ENCODE peak calls at places on chromosomes 3 and 15, in eight cellular contexts. A is uterus, O is body of pancreas, H is left ventricle myocardium inferior, R is stomach, K is colonic mucosa, V is A549, Q is tibial artery. J is an unnamed sample. For H3K4me1, the result is how much of the 10 kb centered on the place peaks cover.

GRCh38 chr3:162014284-162014683 is 517.7 kb downstream of the OTOL1 start:
- DNase-seq in Q (no peak), K (no peak), V (no peak), A (no peak), R (no peak), O (no peak), H (no peak), J (no peak)

GRCh38 chr3:194935061-194935460 is 249.4 kb downstream of the FAM43A start:
- DNase-seq in A (no peak), Q (no peak), O (no peak), R (no peak), H (no peak), V (no peak), K (peak), J (no peak)

GRCh38 chr3:110246796-110247369 is 824.7 kb upstream of the NECTIN3 start:
- DNase-seq in A (no peak), V (no peak), H (no peak), K (no peak), O (no peak), Q (no peak), R (no peak), J (no peak)

GRCh38 chr15:81293728-81294500 is 30.0 kb downstream of the STARD5 start:
- DNase-seq in Q (peak), H (no peak), A (no peak), K (no peak), O (no peak), V (no peak), R (peak), J (no peak)

GRCh38 chr3:40317061-40317676 is 7.7 kb downstream of the EIF1B start:
- DNase-seq in A (no peak), Q (no peak), K (peak), O (peak), R (no peak), H (no peak), V (peak), J (peak)

GRCh38 chr15:101502572-101503295 is 13.2 kb upstream of the PCSK6 start:
- DNase-seq in A (no peak), Q (no peak), K (no peak), H (no peak), O (no peak), V (no peak), R (no peak), J (no peak)

GRCh38 chr15:64144565-64145281 is 6.8 kb upstream of the SNX22 start:
- DNase-seq in H (no peak), A (no peak), K (no peak), Q (no peak), O (no peak), V (no peak), R (no peak), J (no peak)

GRCh38 chr15:43912991-43913927 is 86.5 kb downstream of the WDR76 start:
- DNase-seq in A (peak), R (no peak), Q (peak), K (no peak), V (peak), H (no peak), O (no peak), J (peak)

GRCh38 chr3:192901435-192901834 is 16.2 kb downstream of the MB21D2 start:
- DNase-seq in O (no peak), A (no peak), R (no peak), K (no peak), H (no peak), V (no peak), Q (no peak), J (peak)

GRCh38 chr3:66401578-66402382 is 99.0 kb downstream of the LRIG1 start:
- DNase-seq in Q (no peak), V (no peak), K (no peak), H (no peak), R (no peak), A (no peak), O (peak), J (no peak)

GRCh38 chr3:38131621-38132369 is 5.1 kb downstream of the ACAA1 start:
- DNase-seq in O (no peak), Q (peak), H (no peak), A (no peak), V (peak), K (peak), R (peak), J (peak)

GRCh38 chr15:67803996-67804843 is 21.1 kb upstream of the SKOR1 start:
- DNase-seq in Q (no peak), R (no peak), O (no peak), H (no peak), K (no peak), V (no peak), A (no peak), J (no peak)

GRCh38 chr15:36499751-36500389 is 79.6 kb upstream of the CDIN1 start:
- DNase-seq in K (no peak), Q (no peak), R (no peak), H (no peak), A (no peak), V (no peak), O (no peak), J (peak)

GRCh38 chr3:171874251-171874679 is 31.1 kb downstream of the TMEM212 start:
- DNase-seq in H (no peak), K (no peak), V (peak), Q (no peak), A (no peak), O (no peak), R (no peak), J (peak)

GRCh38 chr3:110178965-110179364 is 841.6 kb upstream of the DPPA4 start:
- DNase-seq in V (no peak), O (no peak), H (no peak), A (no peak), R (no peak), K (no peak), Q (no peak), J (no peak)

GRCh38 chr15:88440021-88440420 is 27.2 kb downstream of the MRPL46 start:
- DNase-seq in R (no peak), A (no peak), V (no peak), K (no peak), H (no peak), O (no peak), Q (no peak), J (no peak)

GRCh38 chr3:32922078-32922477 is 29.4 kb upstream of the CCR4 start:
- DNase-seq in K (no peak), Q (no peak), H (no peak), V (no peak), O (no peak), A (no peak), R (no peak), J (no peak)

GRCh38 chr3:190064112-190064511 is 56.6 kb downstream of the P3H2 start:
- DNase-seq in K (no peak), R (peak), A (no peak), O (no peak), Q (no peak), H (no peak), V (peak), J (peak)

GRCh38 chr15:77889009-77889806 is 188.3 kb downstream of the TBC1D2B start:
- DNase-seq in V (no peak), K (no peak), H (no peak), O (no peak), Q (peak), A (no peak), R (no peak), J (no peak)

GRCh38 chr15:73388256-73388781 is 19.6 kb upstream of the HCN4 start:
- DNase-seq in R (no peak), K (no peak), Q (peak), V (peak), O (peak), A (no peak), H (no peak), J (peak)

GRCh38 chr3:194686414-194686815 is 732 bp downstream of the FAM43A start:
- DNase-seq in K (no peak), H (no peak), O (no peak), V (no peak), Q (no peak), R (no peak), A (no peak), J (no peak)

GRCh38 chr3:43523454-43524053 is 98.3 kb downstream of the ANO10 start:
- DNase-seq in K (no peak), Q (no peak), H (no peak), R (no peak), V (no peak), O (no peak), A (no peak), J (no peak)

GRCh38 chr15:90221251-90221900 is 12.4 kb downstream of the CIB1 start:
- DNase-seq in Q (peak), A (peak), K (peak), V (peak), H (peak), O (peak), R (peak), J (peak)

GRCh38 chr3:124260206-124260915 is 268.4 kb upstream of the ROPN1 start:
- DNase-seq in A (peak), H (peak), Q (peak), R (no peak), K (no peak), V (peak), O (no peak), J (no peak)

GRCh38 chr15:22868495-22868894 is 30.0 kb downstream of the NIPA2 start:
- DNase-seq in H (no peak), V (no peak), O (no peak), R (no peak), A (no peak), K (no peak), Q (no peak), J (no peak)

GRCh38 chr15:51726302-51727073 is 11.0 kb downstream of the LYSMD2 start:
- DNase-seq in A (peak), Q (no peak), K (peak), O (no peak), V (peak), H (peak), R (no peak), J (peak)

GRCh38 chr3:144771401-144771870 is 799.8 kb downstream of the DIPK2A start:
- DNase-seq in H (no peak), Q (no peak), K (no peak), V (no peak), O (no peak), R (no peak), A (no peak), J (peak)

GRCh38 chr3:125331243-125331642 is 43.9 kb downstream of the ZNF148 start:
- DNase-seq in O (no peak), V (no peak), Q (no peak), K (no peak), R (no peak), A (no peak), H (no peak), J (no peak)

GRCh38 chr3:28476194-28476593 is 127.6 kb upstream of the AZI2 start:
- DNase-seq in A (no peak), H (no peak), O (no peak), K (no peak), V (peak), Q (no peak), R (no peak), J (peak)

GRCh38 chr3:54954019-54954418 is 26.2 kb upstream of the LRTM1 start:
- DNase-seq in V (peak), Q (no peak), H (no peak), K (no peak), R (no peak), A (no peak), O (no peak), J (peak)

GRCh38 chr15:44265757-44266156 is 22.8 kb upstream of the GOLM2 start:
- DNase-seq in V (no peak), A (no peak), Q (no peak), R (no peak), O (no peak), H (no peak), K (no peak), J (no peak)

DNA sequence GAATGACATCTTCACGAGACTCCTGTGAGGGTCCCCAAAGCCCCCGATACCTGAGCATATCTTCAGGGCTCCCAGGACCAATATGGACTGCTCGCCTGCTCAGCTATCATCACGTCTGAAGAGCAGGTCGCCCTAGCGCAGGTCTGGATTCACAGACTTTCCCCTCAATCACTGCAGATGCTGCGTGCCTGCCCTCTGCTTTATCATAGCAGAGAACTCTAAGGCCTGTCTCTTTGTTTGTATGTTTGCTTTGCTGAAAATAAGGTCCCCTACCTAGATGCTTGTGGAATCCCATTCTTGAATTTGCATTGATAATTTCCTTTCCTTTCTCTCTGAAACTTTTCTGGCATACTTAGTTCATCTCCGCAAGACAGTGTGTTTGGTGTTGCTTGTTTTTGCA is 140.3 kb upstream of the NSMCE3 start:
- DNase-seq in V (no peak), R (no peak), A (no peak), K (no peak), H (no peak), Q (no peak), O (no peak), J (no peak)
- H3K27ac ChIP-seq in V (no peak), R (no peak), A (no peak), K (no peak), H (no peak), Q (no peak), O (no peak), J (no peak)

GRCh38 chr3:169701457-169701856 is 37.9 kb upstream of the MECOM start:
- DNase-seq in H (no peak), R (no peak), A (no peak), V (no peak), O (no peak), Q (no peak), K (no peak), J (no peak)

GRCh38 chr3:169700195-169700594 is 36.7 kb upstream of the MECOM start:
- DNase-seq in A (no peak), K (no peak), H (no peak), O (no peak), Q (no peak), V (no peak), R (no peak), J (no peak)

GRCh38 chr3:169695051-169695450 is 31.5 kb upstream of the MECOM start:
- DNase-seq in V (no peak), A (no peak), H (no peak), Q (no peak), O (no peak), K (no peak), R (no peak), J (peak)

GRCh38 chr3:169699536-169700050 is 36.1 kb upstream of the MECOM start:
- DNase-seq in V (no peak), A (peak), R (no peak), Q (peak), K (no peak), O (peak), H (peak), J (no peak)

DNA sequence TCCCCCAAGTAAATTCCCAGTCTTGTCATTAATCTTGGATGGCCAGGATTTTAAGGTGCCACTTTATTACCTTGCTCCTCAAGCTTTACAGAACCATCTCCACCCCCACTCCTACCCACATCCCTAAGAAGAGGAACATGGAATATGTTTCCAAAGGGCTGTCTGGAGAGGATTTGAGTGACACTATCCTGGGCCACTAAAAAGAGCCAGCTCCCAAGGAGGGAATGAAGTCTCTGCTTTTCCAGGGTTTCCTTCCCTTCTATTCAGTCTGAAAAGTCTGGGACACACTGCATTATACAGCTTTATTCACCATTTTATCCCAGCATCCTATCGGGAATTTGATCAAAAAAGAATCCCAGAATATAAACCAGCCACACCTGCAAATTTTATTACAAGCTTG is 35.6 kb upstream of the MECOM start:
- DNase-seq in V (no peak), R (no peak), A (no peak), Q (no peak), O (no peak), H (no peak), K (no peak), J (peak)
- H3K4me3 ChIP-seq in V (no peak), R (no peak), A (no peak), Q (no peak), O (no peak), H (peak), K (no peak), J (no peak)

DNA sequence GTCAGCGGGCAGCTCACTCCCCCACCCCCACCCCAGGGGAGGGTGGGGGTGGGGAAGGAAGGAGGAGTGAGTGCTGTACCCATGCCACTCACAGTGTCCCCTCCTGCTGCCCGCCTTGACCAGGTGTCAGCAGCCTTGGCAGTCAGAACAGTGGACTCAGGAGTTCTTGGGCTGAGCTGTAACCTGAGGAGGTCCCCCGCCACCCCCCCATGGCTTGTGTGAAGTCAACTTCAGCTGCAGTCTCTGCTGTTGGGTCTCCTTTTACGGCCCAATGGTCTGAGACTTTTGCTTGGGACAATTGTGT is 8.9 kb downstream of the MAPKAPK3 start:
- DNase-seq in K (no peak), H (no peak), O (no peak), V (no peak), R (no peak), A (no peak), Q (no peak), J (no peak)
- H3K4me1 ChIP-seq in K (under half), H (half or more), O (under half), V (under half), R (under half), A (under half), Q (under half), J (under half)

DNA sequence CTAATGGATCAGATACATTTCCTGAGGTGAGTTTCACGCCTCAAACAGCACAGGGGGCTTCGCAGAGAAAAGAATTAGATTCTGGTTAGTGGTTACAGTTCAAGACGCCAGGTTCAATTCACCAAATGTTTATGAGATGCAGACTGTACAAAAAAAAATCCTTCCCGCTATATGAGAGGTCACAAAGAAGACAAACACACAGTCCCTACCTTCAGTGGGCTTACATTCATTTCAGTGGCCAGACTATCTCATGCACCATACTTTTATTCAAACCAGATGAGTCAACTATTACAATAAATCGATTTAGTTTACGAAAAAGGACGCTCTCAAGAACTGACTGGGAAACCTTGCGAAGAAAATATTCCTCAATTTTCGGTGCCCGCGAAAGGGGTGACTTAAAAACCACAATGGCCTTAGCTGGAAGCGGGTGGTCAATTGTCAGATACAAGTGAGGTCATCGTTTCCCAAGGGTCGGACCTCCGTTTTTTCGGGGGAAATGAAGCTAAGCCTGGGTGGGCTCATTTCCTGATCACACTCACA is 695 bp downstream of the METTL6 start:
- DNase-seq in V (no peak), H (no peak), Q (no peak), A (no peak), O (no peak), R (no peak), K (no peak), J (no peak)
- H3K27ac ChIP-seq in V (peak), H (peak), Q (peak), A (peak), O (peak), R (peak), K (no peak), J (no peak)

GRCh38 chr3:152219225-152219624 is 49.5 kb upstream of the MBNL1 start:
- DNase-seq in O (no peak), A (no peak), K (no peak), H (no peak), V (no peak), R (no peak), Q (no peak), J (no peak)
- H3K4me3 ChIP-seq in O (no peak), A (no peak), K (no peak), H (no peak), V (no peak), R (no peak), Q (no peak), J (no peak)

GRCh38 chr3:152446495-152446894 is 177.8 kb downstream of the MBNL1 start:
- DNase-seq in A (no peak), O (no peak), K (no peak), Q (no peak), V (no peak), H (no peak), R (no peak), J (no peak)

GRCh38 chr3:152444029-152444641 is 175.4 kb downstream of the MBNL1 start:
- DNase-seq in H (no peak), R (no peak), Q (no peak), O (no peak), K (no peak), A (no peak), V (peak), J (peak)

GRCh38 chr3:152445227-152445626 is 176.5 kb downstream of the MBNL1 start:
- DNase-seq in V (no peak), R (no peak), H (no peak), O (no peak), A (no peak), Q (no peak), K (no peak), J (no peak)

GRCh38 chr3:152447509-152447908 is 178.8 kb downstream of the MBNL1 start:
- DNase-seq in O (no peak), H (no peak), Q (no peak), V (no peak), R (no peak), K (no peak), A (no peak), J (no peak)

DNA sequence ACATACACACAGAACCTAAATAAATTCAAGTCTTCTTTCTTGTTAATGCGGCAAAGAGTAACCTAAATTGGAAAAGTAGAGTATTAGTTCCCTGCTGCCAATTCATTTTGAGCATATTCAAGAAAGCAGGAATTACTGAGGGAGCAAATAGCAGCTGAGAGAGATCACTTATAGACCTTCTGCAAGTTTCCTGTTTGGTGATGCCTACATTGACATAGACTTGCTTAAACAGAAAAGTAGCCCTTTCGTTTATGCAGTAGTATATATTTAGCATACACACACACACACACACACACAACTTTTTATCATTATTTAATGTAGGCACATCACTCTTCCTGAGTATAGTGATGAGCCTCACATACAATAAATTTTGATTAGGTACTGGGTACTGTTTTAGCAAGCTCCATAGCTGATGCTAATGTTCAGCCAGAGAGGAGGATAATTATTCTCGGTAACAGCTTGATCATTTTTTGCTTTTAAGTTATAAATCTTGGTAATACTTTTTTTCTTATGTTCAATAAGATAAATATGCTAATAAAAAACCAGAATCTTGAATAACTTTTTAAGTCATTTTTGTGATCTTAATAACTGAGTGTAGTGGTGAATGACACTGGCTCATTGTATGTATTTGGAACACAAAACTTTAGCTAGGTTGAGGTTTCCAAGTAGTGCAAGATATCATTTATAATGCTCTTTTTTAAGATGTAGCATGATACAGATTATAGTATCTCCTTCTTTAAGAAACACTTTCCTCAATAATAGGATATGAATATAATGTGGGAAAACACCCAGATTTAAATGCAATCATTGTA is 174.7 kb downstream of the MBNL1 start:
- DNase-seq in H (no peak), V (no peak), K (no peak), R (no peak), A (no peak), Q (no peak), O (no peak), J (no peak)
- H3K4me1 ChIP-seq in H (half or more), V (under half), K (under half), R (half or more), A (under half), Q (under half), O (under half), J (under half)

J was measured in cardiac muscle cell.